ENCODE peak calls at places on chromosomes 4 and X, in five cellular contexts. C, Y, D, O and P are unnamed samples.

GRCh38 chrX:40644175-40644574 is 3.2 kb downstream of the CXorf38 start:
- DNase-seq in C (no peak), Y (no peak), D (no peak), O (no peak), P (no peak)

GRCh38 chr4:15729910-15730533 is 27.2 kb downstream of the BST1 start:
- DNase-seq in C (peak), Y (peak), D (no peak), O (no peak), P (no peak)

GRCh38 chrX:154779261-154779660 is 16.6 kb downstream of the DKC1 start:
- DNase-seq in C (no peak), Y (no peak), D (no peak), O (no peak), P (no peak)

GRCh38 chrX:1507511-1508463 is 29.2 kb downstream of the P2RY8 start:
- DNase-seq in C (peak), Y (no peak), D (no peak), O (no peak), P (no peak)

GRCh38 chr4:57034571-57034970 is 55.9 kb downstream of the POLR2B start:
- DNase-seq in C (no peak), Y (no peak), D (no peak), O (no peak), P (no peak)

GRCh38 chr4:41213563-41214157 is 682 bp downstream of the APBB2 start:
- DNase-seq in C (peak), Y (no peak), D (no peak), O (peak), P (peak)

GRCh38 chr4:79395883-79396282 is 12.1 kb downstream of the GK2 start:
- DNase-seq in C (no peak), Y (no peak), D (no peak), O (no peak), P (no peak)

GRCh38 chr4:4865705-4866123 is 6.2 kb downstream of the MSX1 start:
- DNase-seq in C (no peak), Y (no peak), D (no peak), O (no peak), P (no peak)

DNA sequence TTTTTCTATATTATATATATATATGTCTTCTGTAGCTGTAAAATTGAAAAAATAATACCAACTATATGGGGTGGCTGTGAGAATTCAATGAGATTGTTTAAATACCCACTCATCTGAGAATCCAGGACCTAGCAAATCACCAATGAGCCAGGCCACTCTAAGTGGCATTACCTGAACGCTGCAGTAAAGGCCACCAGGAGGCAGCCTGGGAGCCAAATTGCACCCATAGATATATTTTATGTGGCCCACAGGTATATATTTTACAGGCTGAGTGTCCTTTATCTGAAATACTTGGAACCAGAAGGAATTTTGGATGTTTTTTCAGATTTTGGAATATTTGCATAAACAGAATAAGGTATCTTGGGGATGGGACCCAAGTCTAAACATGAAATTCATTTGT is 58.2 kb upstream of the C4orf50 start:
- DNase-seq in C (peak), Y (no peak), D (no peak), O (no peak), P (no peak)
- TF ChIP-seq CTCF in C (peak), Y (no peak), D (no peak), O (no peak), P (peak)

GRCh38 chrX:49627030-49627777 is 28.4 kb downstream of the GAGE1 start:
- DNase-seq in C (peak), Y (peak), D (no peak), O (no peak), P (no peak)
- TF ChIP-seq CTCF in C (peak), Y (peak), D (no peak), O (peak), P (peak)

DNA sequence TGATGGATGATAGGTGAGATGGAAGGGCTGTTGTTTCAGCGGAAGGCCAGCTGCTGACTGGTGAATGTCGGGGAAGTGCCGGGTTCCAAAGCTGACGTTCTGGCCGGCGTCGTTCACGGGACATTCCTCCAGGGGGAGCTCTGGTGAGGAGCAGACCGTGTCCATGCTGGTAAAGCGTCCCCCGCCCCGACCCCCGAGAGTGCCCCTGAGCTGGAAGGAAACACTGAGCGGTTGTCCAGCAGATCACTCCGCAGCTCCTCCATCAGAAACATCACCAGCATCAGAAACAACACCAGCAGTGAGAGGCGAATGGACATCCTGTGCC is 18.6 kb upstream of the ADRA2C start:
- DNase-seq in C (no peak), Y (no peak), D (no peak), O (no peak), P (no peak)
- TF ChIP-seq CTCF in C (peak), Y (no peak), D (peak), O (peak), P (peak)

GRCh38 chr4:100842856-100843255 is 325.0 kb upstream of the EMCN start:
- DNase-seq in C (no peak), Y (no peak), D (no peak), O (no peak), P (no peak)
- TF ChIP-seq CTCF in C (no peak), Y (no peak), D (no peak), O (no peak), P (no peak)

GRCh38 chr4:142565771-142566170 is 280.3 kb downstream of the INPP4B start:
- DNase-seq in C (peak), Y (no peak), D (no peak), O (no peak), P (no peak)
- TF ChIP-seq CTCF in C (no peak), Y (no peak), D (no peak), O (no peak), P (no peak)

DNA sequence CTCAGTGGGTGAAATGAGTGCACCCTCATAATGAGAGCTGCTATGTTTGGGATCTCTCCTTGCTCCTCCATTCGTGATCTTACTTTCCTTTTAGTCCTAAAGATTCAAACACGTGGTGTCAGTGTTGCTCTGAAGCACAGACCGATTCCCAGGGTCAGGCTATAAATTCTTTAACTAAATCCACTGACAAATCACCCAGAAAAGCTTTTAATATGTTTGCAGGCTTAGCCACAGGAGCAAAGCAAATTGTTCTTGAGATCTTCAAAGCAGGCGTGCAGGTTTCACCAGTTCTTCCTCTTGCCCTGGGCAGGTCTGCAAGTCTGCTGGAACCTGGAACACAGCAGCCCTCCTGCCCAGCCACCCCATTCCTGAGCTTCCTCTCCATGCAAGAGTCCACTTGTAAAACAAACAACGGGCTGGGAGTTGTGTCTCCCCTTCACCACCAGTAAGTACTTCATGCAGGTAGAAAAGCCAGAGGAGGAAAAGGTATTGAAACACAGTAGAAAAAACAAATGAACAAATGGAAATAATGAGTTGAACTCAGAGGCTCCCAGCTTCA is 70.1 kb upstream of the ENPP6 start:
- DNase-seq in C (peak), Y (no peak), D (no peak), O (no peak), P (no peak)
- TF ChIP-seq CTCF in C (no peak), Y (no peak), D (peak), O (no peak), P (no peak)